ENCODE peak calls at places on chromosomes 6 and 20, in nine cellular contexts. L is fibroblast of pulmonary artery, G is right atrium auricular region, J is dorsolateral prefrontal cortex, T is GM20000, P is HCT116, Q is BJ, B is lower leg skin, K is transverse colon. E is an unnamed sample.

GRCh38 chr6:150152891-150153876 is 10.3 kb downstream of the PPP1R14C start:
- DNase-seq in L (no peak), G (no peak), J (no peak), T (no peak), P (no peak), Q (no peak), B (no peak), K (no peak), E (no peak)

GRCh38 chr6:147040521-147040920 is 163.7 kb upstream of the STXBP5 start:
- DNase-seq in L (no peak), G (no peak), J (no peak), T (no peak), P (no peak), Q (no peak), B (no peak), K (no peak), E (no peak)

GRCh38 chr6:56953597-56954388 is 1.1 kb upstream of the BEND6 start:
- DNase-seq in L (no peak), G (no peak), J (peak), T (peak), P (no peak), Q (no peak), B (no peak), K (peak), E (no peak)

GRCh38 chr20:10111144-10111771 is 76.5 kb downstream of the ANKEF1 start:
- DNase-seq in L (no peak), G (no peak), J (no peak), T (no peak), P (no peak), Q (no peak), B (no peak), K (peak), E (no peak)

GRCh38 chr20:25061103-25061799 is 3.3 kb upstream of the ACSS1 start:
- DNase-seq in L (no peak), G (no peak), J (no peak), T (no peak), P (no peak), Q (no peak), B (no peak), K (peak), E (no peak)

GRCh38 chr6:155335265-155335664 is 21.0 kb upstream of the TFB1M start:
- DNase-seq in L (no peak), G (no peak), J (no peak), T (no peak), P (no peak), Q (no peak), B (no peak), K (no peak), E (no peak)

GRCh38 chr6:81831274-81831673 is 78.8 kb upstream of the TENT5A start:
- DNase-seq in L (no peak), G (no peak), J (no peak), T (no peak), P (no peak), Q (no peak), B (no peak), K (no peak), E (no peak)

GRCh38 chr20:19688031-19688806 is 69.8 kb upstream of the RIN2 start:
- DNase-seq in L (peak), G (peak), J (peak), T (no peak), P (peak), Q (peak), B (peak), K (peak), E (peak)

GRCh38 chr6:134111062-134111677 is 58.7 kb upstream of the SLC2A12 start:
- DNase-seq in L (peak), G (no peak), J (no peak), T (peak), P (peak), Q (no peak), B (no peak), K (peak), E (peak)

GRCh38 chr20:51545515-51545914 is 3.0 kb upstream of the NFATC2 start:
- DNase-seq in L (no peak), G (no peak), J (no peak), T (no peak), P (no peak), Q (no peak), B (no peak), K (no peak), E (no peak)

GRCh38 chr20:51542894-51543788 is 622 bp upstream of the NFATC2 start:
- DNase-seq in L (no peak), G (no peak), J (no peak), T (no peak), P (no peak), Q (no peak), B (no peak), K (peak), E (peak)

GRCh38 chr20:51541189-51542032 is 1.1 kb downstream of the NFATC2 start:
- DNase-seq in L (peak), G (peak), J (peak), T (peak), P (no peak), Q (no peak), B (peak), K (peak), E (peak)

GRCh38 chr20:51540585-51540984 is 1.9 kb downstream of the NFATC2 start:
- DNase-seq in L (no peak), G (no peak), J (no peak), T (no peak), P (no peak), Q (no peak), B (no peak), K (no peak), E (no peak)

DNA sequence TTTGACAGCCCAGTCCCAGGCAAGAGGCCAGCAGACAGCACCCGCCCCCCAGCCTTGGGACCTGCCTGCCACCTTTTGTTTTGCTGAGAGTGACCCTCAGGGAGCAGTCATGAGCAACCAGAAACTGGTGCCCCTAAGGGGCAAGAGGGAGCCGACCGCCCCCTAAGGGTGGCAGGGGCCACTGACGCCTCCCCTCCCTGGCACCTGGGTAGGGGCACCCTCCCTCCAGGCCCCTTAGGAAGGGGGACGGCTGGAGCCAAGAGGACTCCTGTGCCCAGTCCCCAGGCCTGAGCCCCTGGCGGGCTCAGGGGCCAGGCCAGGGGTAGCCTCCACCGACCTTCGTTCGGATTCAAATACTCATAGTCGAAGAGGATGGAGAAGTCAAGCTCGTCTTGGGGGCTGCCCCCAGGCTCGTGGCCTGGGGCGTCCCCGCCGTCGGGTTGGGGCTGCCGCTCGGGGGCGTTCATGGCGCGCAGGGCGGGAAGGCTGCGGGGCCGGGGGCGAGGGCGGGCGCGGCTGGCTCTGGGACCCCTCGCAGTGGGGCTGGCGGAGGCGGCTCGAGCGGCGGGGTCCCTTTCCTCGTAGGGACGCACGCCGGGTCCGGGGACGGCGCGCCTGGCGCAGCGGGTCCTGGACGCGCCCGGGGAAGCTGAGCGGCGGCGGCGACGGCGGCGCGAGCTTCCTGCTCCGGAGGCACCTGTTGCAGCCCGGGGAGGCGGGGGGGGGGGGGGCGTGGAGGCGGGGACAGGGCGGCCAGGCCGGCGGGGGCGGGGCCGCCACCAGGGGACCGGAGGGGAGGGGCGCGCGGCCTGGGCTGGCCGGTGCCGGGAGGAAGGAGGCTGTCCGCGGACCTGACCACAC is at the start of gene NFATC2:
- DNase-seq in L (no peak), G (no peak), J (no peak), T (peak), P (no peak), Q (no peak), B (no peak), K (peak), E (peak)
- TF ChIP-seq CTCF in L (no peak), G (peak), J (peak), T (peak), P (peak), Q (no peak), B (no peak), K (no peak), E (no peak)

GRCh38 chr6:17466707-17467106 is 73.3 kb downstream of the CAP2 start:
- DNase-seq in L (no peak), G (no peak), J (no peak), T (no peak), P (no peak), Q (no peak), B (no peak), K (no peak), E (no peak)

GRCh38 chr6:17470209-17470952 is 77.0 kb downstream of the CAP2 start:
- DNase-seq in L (peak), G (no peak), J (no peak), T (no peak), P (no peak), Q (no peak), B (no peak), K (no peak), E (no peak)

GRCh38 chr6:17472653-17473183 is 79.3 kb downstream of the CAP2 start:
- DNase-seq in L (no peak), G (no peak), J (no peak), T (no peak), P (no peak), Q (no peak), B (no peak), K (no peak), E (no peak)

GRCh38 chr6:17470953-17471335 is 77.5 kb downstream of the CAP2 start:
- DNase-seq in L (peak), G (no peak), J (no peak), T (no peak), P (no peak), Q (no peak), B (peak), K (no peak), E (no peak)

GRCh38 chr6:17469006-17469972 is 75.9 kb downstream of the CAP2 start:
- DNase-seq in L (no peak), G (no peak), J (no peak), T (no peak), P (no peak), Q (no peak), B (no peak), K (no peak), E (no peak)
- TF ChIP-seq CTCF in L (peak), G (peak), J (no peak), T (no peak), P (peak), Q (no peak), B (no peak), K (peak), E (peak)

DNA sequence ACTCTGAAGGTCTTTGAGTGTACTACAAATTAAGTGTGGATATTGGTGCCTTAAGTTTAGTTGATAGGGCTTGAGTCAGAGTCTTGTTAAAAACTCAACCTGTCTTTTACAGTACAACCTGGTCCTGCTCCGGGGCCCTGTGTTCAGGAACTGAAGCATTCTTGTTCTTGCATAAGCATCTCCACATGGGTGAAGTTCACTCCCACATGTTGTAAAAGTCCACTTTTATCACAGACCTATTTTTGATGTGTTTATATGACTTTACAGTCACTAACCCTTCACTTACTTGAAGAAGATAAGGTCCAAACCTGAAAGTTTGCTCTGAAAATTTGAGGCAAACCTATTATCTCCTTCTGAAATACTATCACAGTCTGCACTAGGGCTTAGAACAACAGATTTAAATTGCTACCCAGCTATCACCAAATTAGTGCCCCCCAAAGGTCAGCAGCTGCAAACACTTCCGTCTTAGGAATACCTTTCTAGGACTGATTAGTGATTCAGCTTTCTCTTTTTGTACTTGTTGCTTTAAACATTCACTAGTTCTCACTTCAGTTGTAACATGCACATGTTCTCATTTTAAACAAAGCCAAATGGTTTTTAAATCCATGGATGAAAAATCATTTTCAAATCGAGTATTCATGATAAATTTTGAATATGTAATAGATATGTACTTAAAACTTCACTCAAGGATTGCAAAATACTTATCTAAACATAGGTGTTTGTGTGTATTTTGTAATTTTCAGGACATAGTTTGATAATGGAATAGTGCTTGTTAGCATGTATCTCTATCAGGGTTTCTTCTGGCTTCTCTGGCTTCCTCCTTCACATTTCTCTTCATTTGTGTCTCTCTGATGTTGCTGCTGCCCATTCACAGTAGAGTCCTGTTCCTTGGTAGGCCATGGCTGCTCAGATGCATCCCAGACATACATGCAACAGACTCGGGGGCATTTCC is 469.8 kb upstream of the SOX4 start:
- DNase-seq in L (no peak), G (no peak), J (no peak), T (no peak), P (no peak), Q (no peak), B (no peak), K (no peak), E (no peak)
- TF ChIP-seq CTCF in L (no peak), G (no peak), J (no peak), T (no peak), P (no peak), Q (no peak), B (no peak), K (no peak), E (no peak)

GRCh38 chr20:43102394-43102793 is 87.3 kb downstream of the PTPRT start:
- DNase-seq in L (no peak), G (no peak), J (no peak), T (no peak), P (no peak), Q (no peak), B (no peak), K (no peak), E (no peak)
- TF ChIP-seq CTCF in L (no peak), G (no peak), J (no peak), T (no peak), P (no peak), Q (no peak), B (no peak), K (no peak), E (no peak)

DNA sequence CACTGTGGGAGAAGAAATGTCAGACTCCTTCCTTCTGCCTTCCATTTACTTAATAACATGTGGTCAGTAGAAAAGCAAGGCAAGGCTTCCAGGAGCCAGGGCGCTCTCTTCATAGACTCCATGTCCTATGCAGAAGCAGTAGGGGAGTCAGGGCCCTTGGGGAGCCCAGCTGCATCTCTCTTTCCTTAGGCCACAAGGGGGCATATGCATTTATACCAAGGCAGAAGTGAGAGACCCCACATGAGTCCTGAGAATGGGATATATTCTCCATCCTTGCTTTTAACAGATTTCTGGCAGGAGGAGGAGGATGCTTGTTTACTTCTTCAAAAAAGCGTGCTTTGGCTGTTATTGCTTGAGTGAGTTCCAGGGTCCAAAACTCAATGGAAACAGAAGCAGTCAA is 198.5 kb downstream of the HIVEP2 start:
- DNase-seq in L (peak), G (no peak), J (no peak), T (peak), P (no peak), Q (no peak), B (no peak), K (no peak), E (peak)
- TF ChIP-seq CTCF in L (peak), G (peak), J (peak), T (peak), P (peak), Q (peak), B (no peak), K (peak), E (no peak)

GRCh38 chr6:12507641-12508040 is 208.9 kb upstream of the PHACTR1 start:
- DNase-seq in L (no peak), G (no peak), J (no peak), T (no peak), P (no peak), Q (no peak), B (no peak), K (no peak), E (no peak)

GRCh38 chr6:12504325-12504966 is 212.1 kb upstream of the PHACTR1 start:
- DNase-seq in L (peak), G (no peak), J (no peak), T (peak), P (peak), Q (no peak), B (no peak), K (peak), E (no peak)

GRCh38 chr6:12509060-12509459 is 207.5 kb upstream of the PHACTR1 start:
- DNase-seq in L (no peak), G (no peak), J (no peak), T (no peak), P (no peak), Q (no peak), B (no peak), K (no peak), E (no peak)

GRCh38 chr6:12506211-12506610 is 210.4 kb upstream of the PHACTR1 start:
- DNase-seq in L (no peak), G (no peak), J (no peak), T (no peak), P (no peak), Q (no peak), B (no peak), K (no peak), E (no peak)

GRCh38 chr6:12508553-12508952 is 208.0 kb upstream of the PHACTR1 start:
- DNase-seq in L (no peak), G (no peak), J (no peak), T (no peak), P (no peak), Q (no peak), B (no peak), K (no peak), E (no peak)
- TF ChIP-seq CTCF in L (no peak), G (no peak), J (no peak), T (no peak), P (no peak), Q (no peak), B (no peak), K (no peak), E (no peak)

DNA sequence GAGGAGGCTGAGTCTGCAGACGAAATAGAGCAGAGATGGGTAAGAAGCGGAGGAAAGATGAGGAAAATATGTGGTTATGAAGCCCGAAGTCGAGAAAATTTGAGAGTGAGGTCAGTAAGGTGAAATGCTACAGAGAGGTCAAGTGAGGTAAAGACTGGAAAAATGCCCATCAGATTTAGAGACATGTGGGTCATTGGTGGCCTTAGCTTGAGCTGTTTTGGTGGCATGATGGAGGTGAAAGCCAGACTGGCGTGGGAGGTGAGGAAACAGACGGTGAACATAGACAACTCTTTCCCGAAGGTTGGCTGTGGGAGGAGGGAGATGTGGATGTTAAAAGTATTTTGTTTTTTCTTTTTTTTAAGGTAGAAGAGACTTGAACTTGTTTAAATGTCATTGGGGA is 9.4 kb downstream of the ARFGEF2 start:
- DNase-seq in L (no peak), G (no peak), J (no peak), T (no peak), P (no peak), Q (no peak), B (no peak), K (no peak), E (no peak)
- TF ChIP-seq CTCF in L (no peak), G (no peak), J (no peak), T (no peak), P (no peak), Q (no peak), B (no peak), K (no peak), E (no peak)

GRCh38 chr20:53852691-53853450 is 217.5 kb downstream of the BCAS1 start:
- DNase-seq in L (no peak), G (no peak), J (no peak), T (no peak), P (no peak), Q (no peak), B (no peak), K (no peak), E (no peak)
- TF ChIP-seq CTCF in L (no peak), G (no peak), J (no peak), T (no peak), P (no peak), Q (no peak), B (no peak), K (no peak), E (no peak)

GRCh38 chr6:16103708-16104107 is 25.2 kb upstream of the MYLIP start:
- DNase-seq in L (no peak), G (no peak), J (no peak), T (no peak), P (no peak), Q (no peak), B (no peak), K (no peak), E (no peak)
- TF ChIP-seq CTCF in L (no peak), G (no peak), J (no peak), T (no peak), P (no peak), Q (no peak), B (no peak), K (no peak), E (no peak)